ENCODE peak calls at places on chromosomes 2 and 18, in eight cellular contexts. T, S, P, U, C, R, G and V are unnamed samples.

GRCh38 chr18:48915621-48916425 is 34.9 kb downstream of the SMAD7 start:
- DNase-seq in T (no peak), S (peak), P (no peak), U (no peak), C (no peak), R (no peak), G (no peak), V (no peak)

GRCh38 chr2:10518470-10519060 is 70.4 kb upstream of the ODC1 start:
- DNase-seq in T (no peak), S (no peak), P (no peak), U (no peak), C (no peak), R (no peak), G (no peak), V (no peak)

GRCh38 chr18:74497778-74498177 is 1.6 kb downstream of the CNDP2 start:
- DNase-seq in T (no peak), S (no peak), P (no peak), U (no peak), C (no peak), R (no peak), G (no peak), V (no peak)

GRCh38 chr2:216987176-216987809 is 127.4 kb upstream of the TNP1 start:
- DNase-seq in T (no peak), S (no peak), P (no peak), U (no peak), C (no peak), R (peak), G (no peak), V (no peak)

GRCh38 chr2:65397122-65397521 is 35.3 kb downstream of the SPRED2 start:
- DNase-seq in T (no peak), S (peak), P (no peak), U (no peak), C (no peak), R (no peak), G (no peak), V (no peak)

GRCh38 chr2:16287831-16288230 is 347.5 kb downstream of the MYCN start:
- DNase-seq in T (no peak), S (no peak), P (no peak), U (no peak), C (no peak), R (no peak), G (no peak), V (no peak)

GRCh38 chr2:98897746-98898145 is 38.3 kb downstream of the CRACDL start:
- DNase-seq in T (no peak), S (no peak), P (no peak), U (no peak), C (no peak), R (no peak), G (no peak), V (no peak)

GRCh38 chr2:215654177-215654850 is 218.4 kb upstream of the FN1 start:
- DNase-seq in T (no peak), S (peak), P (no peak), U (no peak), C (no peak), R (no peak), G (no peak), V (no peak)

GRCh38 chr2:105129722-105130232 is 91.9 kb downstream of the MRPS9 start:
- DNase-seq in T (no peak), S (no peak), P (peak), U (no peak), C (no peak), R (no peak), G (no peak), V (no peak)

GRCh38 chr2:241898681-241899270 is 29.2 kb downstream of the RTP5 start:
- DNase-seq in T (no peak), S (no peak), P (no peak), U (no peak), C (no peak), R (no peak), G (no peak), V (peak)

GRCh38 chr18:23284629-23285028 is 149.3 kb downstream of the CABLES1 start:
- DNase-seq in T (no peak), S (no peak), P (no peak), U (no peak), C (no peak), R (no peak), G (no peak), V (no peak)

GRCh38 chr2:8514748-8515389 is 167.0 kb upstream of the ID2 start:
- DNase-seq in T (no peak), S (no peak), P (peak), U (no peak), C (no peak), R (no peak), G (no peak), V (no peak)

GRCh38 chr2:20184067-20184938 is 40.6 kb downstream of the SDC1 start:
- DNase-seq in T (peak), S (peak), P (no peak), U (no peak), C (peak), R (no peak), G (no peak), V (no peak)

GRCh38 chr2:12733846-12734245 is 17.1 kb downstream of the TRIB2 start:
- DNase-seq in T (no peak), S (no peak), P (no peak), U (no peak), C (no peak), R (no peak), G (no peak), V (no peak)

GRCh38 chr2:854460-854859 is 96.2 kb upstream of the SNTG2 start:
- DNase-seq in T (peak), S (no peak), P (no peak), U (peak), C (peak), R (peak), G (no peak), V (no peak)

GRCh38 chr18:77137851-77138250 is 5.3 kb upstream of the MBP start:
- DNase-seq in T (no peak), S (no peak), P (no peak), U (no peak), C (no peak), R (no peak), G (no peak), V (no peak)

GRCh38 chr2:4674007-4674406 is 970.6 kb downstream of the DCDC2C start:
- DNase-seq in T (no peak), S (no peak), P (no peak), U (no peak), C (no peak), R (no peak), G (no peak), V (no peak)

GRCh38 chr18:63160172-63160995 is 159.2 kb downstream of the BCL2 start:
- DNase-seq in T (no peak), S (no peak), P (peak), U (no peak), C (no peak), R (no peak), G (no peak), V (no peak)

GRCh38 chr2:218000137-218000536 is 2.7 kb downstream of the TNS1 start:
- DNase-seq in T (no peak), S (peak), P (no peak), U (no peak), C (no peak), R (no peak), G (no peak), V (no peak)

GRCh38 chr2:240742602-240743095 is 51.0 kb downstream of the AQP12A start:
- DNase-seq in T (no peak), S (no peak), P (no peak), U (peak), C (no peak), R (no peak), G (no peak), V (no peak)

GRCh38 chr2:219908538-219908937 is 281.1 kb downstream of the SLC4A3 start:
- DNase-seq in T (peak), S (no peak), P (no peak), U (no peak), C (no peak), R (no peak), G (no peak), V (no peak)

GRCh38 chr2:26616032-26616863 is 24.9 kb downstream of the CIB4 start:
- DNase-seq in T (no peak), S (no peak), P (no peak), U (no peak), C (no peak), R (no peak), G (no peak), V (peak)

GRCh38 chr2:189516546-189516945 is 64.0 kb downstream of the SLC40A1 start:
- DNase-seq in T (peak), S (no peak), P (no peak), U (no peak), C (no peak), R (peak), G (no peak), V (no peak)

GRCh38 chr2:101157272-101157671 is 6.1 kb upstream of the TBC1D8 start:
- DNase-seq in T (no peak), S (no peak), P (no peak), U (no peak), C (no peak), R (no peak), G (no peak), V (no peak)

GRCh38 chr18:183769-184168 is 25.4 kb downstream of the USP14 start:
- DNase-seq in T (no peak), S (no peak), P (no peak), U (no peak), C (no peak), R (peak), G (no peak), V (peak)

GRCh38 chr2:177254433-177255226 is 9.9 kb downstream of the NFE2L2 start:
- DNase-seq in T (peak), S (peak), P (no peak), U (peak), C (peak), R (peak), G (peak), V (peak)

GRCh38 chr18:77223653-77224052 is 26.0 kb upstream of the GALR1 start:
- DNase-seq in T (no peak), S (peak), P (no peak), U (no peak), C (no peak), R (no peak), G (no peak), V (no peak)

GRCh38 chr18:48931680-48932461 is 18.9 kb downstream of the SMAD7 start:
- DNase-seq in T (no peak), S (no peak), P (peak), U (no peak), C (no peak), R (peak), G (no peak), V (no peak)

GRCh38 chr2:96763511-96764252 is 3.0 kb downstream of the CNNM4 start:
- DNase-seq in T (no peak), S (no peak), P (no peak), U (peak), C (peak), R (peak), G (no peak), V (peak)

GRCh38 chr2:65782186-65782585 is 349.8 kb upstream of the SPRED2 start:
- DNase-seq in T (no peak), S (no peak), P (no peak), U (no peak), C (no peak), R (no peak), G (no peak), V (no peak)

GRCh38 chr2:226079186-226079585 is 679.7 kb downstream of the NYAP2 start:
- DNase-seq in T (no peak), S (no peak), P (no peak), U (no peak), C (no peak), R (no peak), G (no peak), V (no peak)

GRCh38 chr2:28377201-28377816 is 15.3 kb upstream of the FOSL2 start:
- DNase-seq in T (no peak), S (no peak), P (no peak), U (no peak), C (no peak), R (no peak), G (no peak), V (no peak)
- TF ChIP-seq USF2 in T (no peak), S (no peak), P (no peak), U (no peak), C (no peak), R (no peak), G (no peak), V (no peak)

DNA sequence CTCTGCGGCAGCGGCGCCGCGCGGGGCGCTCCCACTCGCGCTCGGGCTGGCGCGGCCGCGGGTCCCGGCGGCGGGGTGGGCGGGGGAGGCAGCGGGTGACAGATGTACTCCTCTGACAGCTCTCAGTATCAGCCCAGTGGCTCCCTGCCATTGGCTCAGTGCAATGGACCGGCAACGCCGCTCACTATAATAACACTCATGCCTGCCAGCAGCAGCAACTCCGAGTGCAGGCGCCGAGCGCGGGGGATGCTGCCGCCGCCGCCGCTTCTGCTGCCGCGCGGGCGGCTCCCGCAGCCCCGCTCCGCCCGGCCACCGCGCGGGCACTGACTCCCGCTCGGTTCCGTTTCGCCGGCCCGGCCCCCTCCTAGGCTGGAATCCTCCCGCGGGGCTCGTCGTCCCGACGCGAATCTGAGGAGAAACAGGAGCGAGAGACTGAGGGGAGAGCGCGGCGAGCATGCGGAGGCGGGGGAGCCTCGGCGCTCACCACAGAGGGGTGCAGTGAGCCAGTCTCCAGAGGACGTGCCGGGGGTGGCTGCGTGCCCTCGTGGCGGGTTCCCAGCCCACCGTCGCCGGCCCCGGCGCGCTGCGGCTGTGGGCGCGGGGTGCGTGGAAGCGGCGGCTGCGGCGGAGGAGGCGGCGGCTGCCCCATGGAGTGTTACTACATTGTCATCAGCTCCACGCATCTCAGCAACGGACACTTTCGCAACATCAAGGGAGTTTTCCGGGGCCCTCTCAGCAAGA is at the start of gene ZNF804A:
- DNase-seq in T (no peak), S (peak), P (peak), U (peak), C (no peak), R (peak), G (no peak), V (peak)
- TF ChIP-seq USF2 in T (no peak), S (no peak), P (no peak), U (no peak), C (no peak), R (no peak), G (no peak), V (no peak)

DNA sequence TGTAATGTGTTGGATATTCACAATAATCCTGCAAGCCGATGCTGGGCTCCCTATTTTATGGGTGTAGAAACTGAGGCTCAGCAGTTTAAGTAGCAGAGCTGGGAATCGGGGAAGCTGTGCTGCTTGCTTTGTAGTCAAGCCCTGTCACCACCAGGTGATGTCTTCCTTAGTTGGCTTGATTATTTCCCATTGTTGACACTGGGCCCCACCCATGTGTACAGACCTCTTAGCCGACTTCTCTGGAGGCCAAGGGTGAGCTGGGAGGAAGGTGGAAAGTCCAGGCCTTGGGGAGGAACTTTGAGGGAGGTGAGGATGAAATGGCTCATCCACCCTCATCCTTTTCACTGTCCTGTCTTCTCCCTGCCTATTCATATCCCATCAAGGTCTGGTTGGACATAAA is 60.0 kb downstream of the CAPN13 start:
- DNase-seq in T (peak), S (no peak), P (no peak), U (no peak), C (no peak), R (no peak), G (no peak), V (no peak)
- TF ChIP-seq USF2 in T (no peak), S (no peak), P (no peak), U (no peak), C (no peak), R (no peak), G (no peak), V (no peak)

GRCh38 chr2:174337337-174338154 is 2.8 kb downstream of the SP9 start:
- DNase-seq in T (peak), S (no peak), P (no peak), U (peak), C (no peak), R (peak), G (no peak), V (peak)

GRCh38 chr2:174339971-174340399 is 5.2 kb downstream of the SP9 start:
- DNase-seq in T (peak), S (no peak), P (no peak), U (no peak), C (no peak), R (no peak), G (no peak), V (no peak)

GRCh38 chr2:174339571-174339966 is 4.8 kb downstream of the SP9 start:
- DNase-seq in T (no peak), S (no peak), P (no peak), U (no peak), C (no peak), R (no peak), G (no peak), V (no peak)

GRCh38 chr2:174338155-174338495 is 3.4 kb downstream of the SP9 start:
- DNase-seq in T (no peak), S (no peak), P (no peak), U (no peak), C (no peak), R (no peak), G (no peak), V (no peak)

GRCh38 chr2:174338626-174339570 is 4.1 kb downstream of the SP9 start:
- DNase-seq in T (peak), S (no peak), P (no peak), U (peak), C (no peak), R (no peak), G (no peak), V (no peak)
- TF ChIP-seq USF2 in T (no peak), S (no peak), P (no peak), U (no peak), C (no peak), R (no peak), G (no peak), V (no peak)

GRCh38 chr2:47237375-47238357 is 82.6 kb upstream of the STPG4 start:
- DNase-seq in T (no peak), S (peak), P (no peak), U (no peak), C (no peak), R (peak), G (peak), V (peak)
- TF ChIP-seq USF2 in T (no peak), S (no peak), P (no peak), U (no peak), C (no peak), R (no peak), G (no peak), V (no peak)

GRCh38 chr2:71603851-71604708 is 150.7 kb downstream of the DYSF start:
- DNase-seq in T (no peak), S (no peak), P (no peak), U (peak), C (no peak), R (no peak), G (no peak), V (no peak)
- TF ChIP-seq USF2 in T (no peak), S (no peak), P (no peak), U (no peak), C (no peak), R (no peak), G (no peak), V (no peak)